ENCODE peak calls at places on chromosomes 3 and 15, in ten cellular contexts. I is heart right ventricle; B is Panc1; U is mammary epithelial cell; R is Peyer's patch; Y is tibial artery; M is CD8-positive, alpha-beta memory T cell; Q is kidney; E is sigmoid colon; A is brain microvascular endothelial cell. W is an unnamed sample.

GRCh38 chr3:58004972-58005371 is 3.2 kb upstream of the FLNB start:
- DNase-seq in Y (no peak), U (peak), M (no peak), R (no peak), B (no peak), A (peak), I (no peak), E (no peak), Q (no peak), W (peak)

GRCh38 chr15:32956006-32956405 is 238.2 kb downstream of the GREM1 start:
- DNase-seq in E (no peak), Y (no peak), M (no peak), A (peak), U (peak), Q (no peak), I (no peak), B (no peak), R (no peak), W (no peak)

GRCh38 chr3:31247850-31248618 is 284.7 kb upstream of the STT3B start:
- DNase-seq in Q (no peak), I (no peak), E (no peak), M (no peak), Y (no peak), R (no peak), B (no peak), U (peak), A (no peak), W (no peak)

GRCh38 chr15:90004252-90004651 is 3.1 kb downstream of the ZNF710 start:
- DNase-seq in U (no peak), E (no peak), B (no peak), I (no peak), Y (peak), A (peak), M (no peak), R (no peak), Q (no peak), W (no peak)

GRCh38 chr15:48507416-48508065 is 138.0 kb downstream of the FBN1 start:
- DNase-seq in Y (no peak), M (no peak), R (no peak), A (peak), I (peak), B (peak), E (no peak), U (peak), Q (no peak), W (peak)

GRCh38 chr3:10081871-10082270 is 26.2 kb downstream of the FANCD2OS start:
- DNase-seq in M (no peak), B (no peak), R (no peak), E (no peak), U (no peak), Y (no peak), I (no peak), Q (no peak), A (no peak), W (no peak)

GRCh38 chr3:140117111-140117526 is 182.1 kb downstream of the CLSTN2 start:
- DNase-seq in A (no peak), B (no peak), E (no peak), Y (no peak), I (no peak), M (no peak), Q (peak), R (no peak), U (no peak), W (no peak)

GRCh38 chr15:81006124-81006523 is 5.4 kb downstream of the TLNRD1 start:
- DNase-seq in U (no peak), I (no peak), M (no peak), E (no peak), Q (no peak), R (no peak), Y (no peak), B (no peak), A (no peak), W (no peak)

GRCh38 chr15:50140097-50140496 is 21.1 kb upstream of the ATP8B4 start:
- DNase-seq in M (no peak), I (no peak), Q (no peak), E (no peak), A (no peak), R (no peak), Y (no peak), B (no peak), U (no peak), W (no peak)

GRCh38 chr15:49842331-49842730 is 221.5 kb downstream of the DTWD1 start:
- DNase-seq in E (no peak), R (no peak), B (no peak), U (no peak), Y (no peak), M (no peak), A (no peak), I (no peak), Q (no peak), W (no peak)

GRCh38 chr3:134601539-134602439 is 49.0 kb downstream of the KY start:
- DNase-seq in R (no peak), M (no peak), U (no peak), B (no peak), E (no peak), Y (no peak), Q (peak), I (no peak), A (peak), W (no peak)

GRCh38 chr3:88984266-88984665 is 123.2 kb upstream of the EPHA3 start:
- DNase-seq in R (no peak), B (no peak), I (no peak), M (no peak), Q (no peak), E (no peak), U (no peak), A (peak), Y (no peak), W (no peak)

GRCh38 chr3:27681249-27681748 is 40.8 kb downstream of the EOMES start:
- DNase-seq in I (peak), A (peak), Y (no peak), Q (no peak), M (peak), R (no peak), B (peak), U (peak), E (no peak), W (peak)

GRCh38 chr15:66563126-66563525 is 2.7 kb downstream of the LCTL start:
- DNase-seq in B (no peak), R (no peak), U (no peak), A (no peak), Q (no peak), I (no peak), Y (no peak), M (no peak), E (no peak), W (no peak)

GRCh38 chr3:157174265-157174615 is 14.3 kb upstream of the CCNL1 start:
- DNase-seq in R (no peak), E (peak), A (peak), B (no peak), U (no peak), Q (peak), M (peak), I (no peak), Y (no peak), W (no peak)

GRCh38 chr15:74635228-74635627 is 19.6 kb downstream of the CLK3 start:
- DNase-seq in B (peak), A (peak), R (peak), U (peak), M (peak), I (no peak), Q (no peak), Y (peak), E (no peak), W (no peak)

GRCh38 chr3:157532529-157533297 is 29.5 kb upstream of the VEPH1 start:
- DNase-seq in A (peak), I (peak), R (no peak), Y (no peak), B (peak), M (no peak), E (no peak), Q (no peak), U (peak), W (peak)

GRCh38 chr3:158094235-158094916 is 11.8 kb downstream of the SHOX2 start:
- DNase-seq in M (no peak), U (no peak), R (peak), B (no peak), Y (no peak), I (no peak), E (no peak), A (no peak), Q (no peak), W (no peak)

GRCh38 chr3:46208167-46208704 is at the start of gene CCR1:
- DNase-seq in A (peak), U (peak), I (peak), E (no peak), Q (no peak), Y (peak), B (no peak), M (peak), R (no peak), W (no peak)

GRCh38 chr15:98873441-98874218 is 134.0 kb downstream of the PGPEP1L start:
- DNase-seq in Q (no peak), M (no peak), B (no peak), A (peak), Y (no peak), E (no peak), I (no peak), R (no peak), U (peak), W (no peak)

GRCh38 chr3:172315401-172316091 is 132.7 kb downstream of the GHSR start:
- DNase-seq in B (no peak), M (no peak), R (no peak), U (peak), A (peak), I (peak), E (peak), Y (no peak), Q (no peak), W (no peak)

GRCh38 chr3:153293222-153293621 is 131.2 kb downstream of the RAP2B start:
- DNase-seq in E (no peak), Y (no peak), Q (no peak), U (peak), B (no peak), R (no peak), A (peak), M (no peak), I (no peak), W (peak)

GRCh38 chr3:140219923-140220452 is 285.0 kb downstream of the CLSTN2 start:
- DNase-seq in A (no peak), U (no peak), R (no peak), Q (no peak), B (no peak), M (no peak), E (no peak), Y (no peak), I (no peak), W (no peak)

GRCh38 chr3:58164199-58164879 is 46.4 kb downstream of the DNASE1L3 start:
- DNase-seq in E (peak), Q (peak), Y (no peak), U (no peak), B (peak), A (no peak), I (peak), M (no peak), R (peak), W (no peak)

GRCh38 chr3:56322862-56323261 is 145.4 kb downstream of the ERC2 start:
- DNase-seq in E (no peak), B (no peak), U (peak), R (no peak), M (no peak), I (no peak), Y (no peak), Q (no peak), A (no peak), W (no peak)

GRCh38 chr15:27623560-27624305 is 475.4 kb downstream of the OCA2 start:
- DNase-seq in U (no peak), B (no peak), Q (no peak), R (no peak), A (no peak), E (no peak), Y (no peak), I (no peak), M (no peak), W (no peak)

GRCh38 chr3:28646435-28646834 is 297.8 kb upstream of the AZI2 start:
- DNase-seq in E (no peak), R (no peak), I (no peak), Y (no peak), M (no peak), A (no peak), U (no peak), Q (no peak), B (no peak), W (no peak)

GRCh38 chr3:71066356-71066755 is 517.2 kb downstream of the FOXP1 start:
- DNase-seq in M (no peak), B (no peak), E (no peak), I (peak), Y (no peak), U (peak), R (no peak), A (no peak), Q (no peak), W (no peak)

GRCh38 chr3:97821413-97821809 is 400 bp upstream of the CRYBG3 start:
- DNase-seq in I (peak), Q (peak), A (peak), M (peak), R (peak), U (no peak), Y (peak), B (no peak), E (peak), W (no peak)

GRCh38 chr3:82196645-82197044 is 435.2 kb upstream of the GBE1 start:
- DNase-seq in B (no peak), Y (no peak), Q (no peak), M (no peak), R (no peak), I (no peak), A (no peak), E (no peak), U (no peak), W (no peak)

GRCh38 chr3:119034256-119035013 is at the start of gene IGSF11:
- DNase-seq in E (peak), I (peak), Y (peak), A (peak), U (peak), B (no peak), M (peak), Q (peak), R (peak), W (no peak)
- H3K27ac ChIP-seq in E (peak), I (no peak), Y (no peak), A (no peak), U (no peak), B (no peak), M (no peak), Q (peak), R (no peak), W (no peak)

DNA sequence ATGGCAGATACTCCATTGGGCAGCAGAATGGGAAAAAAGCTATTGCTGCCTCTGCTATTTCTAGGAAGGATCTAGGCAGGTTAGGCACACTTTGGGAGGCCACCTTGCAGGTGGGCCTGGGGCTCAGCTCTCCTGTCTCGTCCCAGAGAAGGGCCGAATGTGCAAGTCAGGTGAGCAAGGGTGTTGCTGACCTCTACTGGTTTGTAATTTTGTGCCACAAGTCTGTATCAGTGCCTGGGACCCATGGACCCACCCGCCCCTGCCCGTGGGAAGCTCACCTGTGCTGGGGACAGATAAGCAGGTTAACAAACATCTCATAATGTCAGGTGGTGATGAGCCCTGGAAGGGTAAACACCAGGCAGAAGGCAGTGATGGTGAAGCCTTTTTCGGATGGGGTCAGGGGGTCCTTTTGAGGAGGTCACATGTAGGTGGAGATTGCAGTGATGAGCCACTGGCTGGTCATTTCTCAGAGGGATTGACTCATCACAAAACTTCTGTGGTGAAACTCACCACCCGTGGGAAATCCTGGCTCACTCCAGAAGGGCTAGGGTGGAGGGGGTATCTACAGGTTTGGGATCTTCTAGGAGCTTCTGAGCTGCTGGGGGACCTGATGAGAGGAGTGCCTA is 161.3 kb downstream of the KLF13 start:
- DNase-seq in Q (peak), B (no peak), M (no peak), U (peak), E (no peak), R (no peak), Y (no peak), A (peak), I (no peak), W (no peak)
- H3K27ac ChIP-seq in Q (no peak), B (no peak), M (no peak), U (no peak), E (peak), R (peak), Y (peak), A (no peak), I (peak), W (peak)

DNA sequence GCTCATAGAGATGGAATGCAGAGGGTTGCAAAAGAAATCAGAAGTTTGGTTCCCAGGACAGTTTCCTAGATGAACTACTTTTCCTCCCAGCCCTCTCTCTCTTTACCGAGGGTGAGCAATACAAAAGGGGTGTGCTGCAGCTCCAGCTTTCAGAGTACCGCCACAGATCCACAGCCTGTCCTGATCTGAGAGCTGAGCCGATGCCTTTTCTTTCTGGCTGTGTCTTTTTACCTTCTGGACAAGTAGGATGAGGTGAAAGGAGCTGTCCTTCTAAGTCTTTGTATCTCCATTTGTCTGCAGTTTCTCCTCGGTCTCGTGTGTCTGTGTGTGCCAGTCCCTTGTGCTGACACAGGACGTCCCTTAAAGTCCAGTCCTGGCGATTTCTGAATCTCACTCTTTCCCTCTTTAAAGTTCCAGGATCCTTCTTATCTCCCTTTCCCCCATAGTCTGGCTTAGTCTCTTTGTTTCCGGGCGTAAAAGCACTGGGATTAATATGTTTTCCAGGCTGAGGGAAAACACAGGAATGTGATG is 545 bp downstream of the CCDC80 start:
- DNase-seq in I (no peak), M (no peak), U (no peak), Q (no peak), Y (peak), R (no peak), E (peak), A (peak), B (no peak), W (no peak)
- H3K27ac ChIP-seq in I (peak), M (no peak), U (peak), Q (peak), Y (peak), R (peak), E (peak), A (peak), B (no peak), W (peak)

DNA sequence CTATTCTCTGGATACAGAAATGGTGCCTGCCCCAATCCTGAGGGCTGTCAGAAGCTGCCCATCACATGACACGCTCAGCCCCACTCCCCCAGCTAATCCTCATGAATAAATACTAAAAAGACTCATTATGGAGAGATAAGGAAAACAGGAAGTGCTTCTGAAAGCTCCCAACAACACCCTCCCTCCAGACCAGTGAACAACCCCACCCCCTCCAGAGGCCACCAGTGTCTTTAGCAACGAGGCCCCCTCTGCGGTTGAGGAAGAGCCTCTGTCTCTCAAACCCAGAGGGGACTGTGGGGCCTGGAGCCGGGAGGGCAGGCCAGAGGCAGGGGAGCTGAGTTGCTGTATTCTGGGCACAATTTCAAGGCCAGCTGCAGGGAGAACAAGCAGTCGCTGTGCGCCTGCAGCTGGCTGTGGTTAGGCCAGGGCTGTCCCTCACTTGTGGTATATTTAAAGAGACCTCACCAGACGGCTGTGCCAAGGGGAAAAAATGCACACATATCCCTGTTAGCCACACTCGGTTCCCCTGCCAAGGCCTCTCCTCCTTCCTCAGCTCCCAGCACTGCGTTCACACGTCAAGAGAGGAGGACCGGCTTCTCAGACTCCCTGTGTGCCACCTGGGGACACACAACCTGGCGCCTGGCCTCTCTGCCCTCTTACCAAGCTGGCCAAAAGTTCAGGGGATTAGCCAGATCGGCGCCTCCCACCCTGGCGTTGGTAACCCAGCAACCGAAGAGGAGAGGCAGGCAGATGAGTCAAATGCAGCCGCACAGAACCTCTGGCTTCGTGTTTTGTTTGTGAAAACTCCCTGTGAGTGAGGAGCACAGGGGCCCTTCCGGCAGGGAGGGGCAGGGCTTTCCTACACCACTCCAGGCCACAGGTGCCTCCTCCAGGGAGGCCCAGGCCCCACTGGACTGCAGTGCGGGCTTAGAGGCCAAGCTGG is 101.2 kb upstream of the ETV5 start:
- DNase-seq in U (peak), Q (peak), R (peak), M (no peak), E (peak), Y (peak), A (no peak), B (no peak), I (peak), W (no peak)
- H3K27ac ChIP-seq in U (peak), Q (no peak), R (peak), M (no peak), E (peak), Y (no peak), A (no peak), B (no peak), I (peak), W (peak)

GRCh38 chr3:179181993-179182551 is 33.9 kb downstream of the PIK3CA start:
- DNase-seq in R (no peak), Q (no peak), I (no peak), A (peak), B (no peak), Y (no peak), U (peak), M (no peak), E (no peak), W (no peak)
- H3K27ac ChIP-seq in R (no peak), Q (no peak), I (peak), A (no peak), B (no peak), Y (peak), U (no peak), M (no peak), E (peak), W (no peak)

GRCh38 chr3:188780188-188781147 is 391.3 kb upstream of the TPRG1 start:
- DNase-seq in I (no peak), R (no peak), B (no peak), E (peak), M (no peak), Y (peak), A (no peak), U (peak), Q (no peak), W (no peak)
- H3K27ac ChIP-seq in I (peak), R (peak), B (no peak), E (peak), M (no peak), Y (peak), A (no peak), U (no peak), Q (no peak), W (no peak)

GRCh38 chr3:20043398-20043797 is 3.2 kb downstream of the KAT2B start:
- DNase-seq in Y (peak), M (peak), U (no peak), E (peak), B (no peak), I (peak), R (peak), Q (peak), A (peak), W (no peak)
- H3K27ac ChIP-seq in Y (peak), M (peak), U (no peak), E (peak), B (peak), I (peak), R (peak), Q (peak), A (no peak), W (no peak)

GRCh38 chr3:61564405-61565059 is 3.2 kb downstream of the PTPRG start:
- DNase-seq in U (no peak), B (no peak), R (peak), E (peak), Q (peak), A (peak), M (no peak), I (peak), Y (peak), W (no peak)
- H3K27ac ChIP-seq in U (no peak), B (no peak), R (no peak), E (peak), Q (peak), A (no peak), M (no peak), I (peak), Y (peak), W (no peak)

W was measured in epithelial cell of prostate.